ENCODE peak calls at places on chromosomes 2 and 18, in four cellular contexts. One of them, this sample, is unnamed.

GRCh38 chr2:160205511-160205910 is 5.4 kb upstream of the ITGB6 start:
- DNase-seq in ovary: no peak
- DNase-seq in OCI-LY7: no peak
- DNase-seq in AG04450: peak
- DNase-seq in this sample: peak

GRCh38 chr2:96407919-96408550 is 72.5 kb downstream of the NCAPH start:
- DNase-seq in AG04450: no peak
- DNase-seq in ovary: no peak
- DNase-seq in OCI-LY7: no peak
- DNase-seq in this sample: no peak

GRCh38 chr2:219403861-219404260 is 14.3 kb upstream of the DES start:
- DNase-seq in OCI-LY7: no peak
- DNase-seq in ovary: no peak
- DNase-seq in AG04450: no peak
- DNase-seq in this sample: no peak

GRCh38 chr2:216713691-216714411 is 18.5 kb upstream of the IGFBP5 start:
- DNase-seq in OCI-LY7: no peak
- DNase-seq in AG04450: peak
- DNase-seq in ovary: peak
- DNase-seq in this sample: peak

GRCh38 chr2:127008265-127008664 is 98.7 kb downstream of the BIN1 start:
- DNase-seq in OCI-LY7: no peak
- DNase-seq in ovary: no peak
- DNase-seq in AG04450: no peak
- DNase-seq in this sample: no peak

GRCh38 chr2:106165064-106165463 is 29.0 kb downstream of the UXS1 start:
- DNase-seq in OCI-LY7: no peak
- DNase-seq in ovary: no peak
- DNase-seq in AG04450: no peak
- DNase-seq in this sample: no peak

GRCh38 chr2:175176624-175177023 is 4.9 kb downstream of the ATP5MC3 start:
- DNase-seq in AG04450: no peak
- DNase-seq in ovary: no peak
- DNase-seq in OCI-LY7: no peak
- DNase-seq in this sample: no peak

GRCh38 chr2:83079007-83079406 is 1380.1 kb downstream of the SUCLG1 start:
- DNase-seq in OCI-LY7: no peak
- DNase-seq in ovary: no peak
- DNase-seq in AG04450: no peak
- DNase-seq in this sample: no peak

GRCh38 chr2:486381-486780 is 190.8 kb downstream of the TMEM18 start:
- DNase-seq in OCI-LY7: no peak
- DNase-seq in ovary: no peak
- DNase-seq in AG04450: no peak
- DNase-seq in this sample: no peak

GRCh38 chr2:69272803-69273471 is 114.1 kb downstream of the GFPT1 start:
- DNase-seq in OCI-LY7: no peak
- DNase-seq in AG04450: no peak
- DNase-seq in ovary: no peak
- DNase-seq in this sample: no peak

GRCh38 chr2:209985879-209986278 is 16.6 kb upstream of the RPE start:
- DNase-seq in AG04450: no peak
- DNase-seq in ovary: no peak
- DNase-seq in OCI-LY7: no peak
- DNase-seq in this sample: no peak

GRCh38 chr18:51029694-51030536 is at the start of gene SMAD4:
- DNase-seq in ovary: peak
- DNase-seq in AG04450: peak
- DNase-seq in OCI-LY7: peak
- DNase-seq in this sample: peak

GRCh38 chr18:51028201-51028805 is 1.7 kb upstream of the SMAD4 start:
- DNase-seq in ovary: no peak
- DNase-seq in AG04450: no peak
- DNase-seq in OCI-LY7: peak
- DNase-seq in this sample: peak

GRCh38 chr18:51029378-51029693 is 677 bp upstream of the SMAD4 start:
- DNase-seq in ovary: no peak
- DNase-seq in AG04450: no peak
- DNase-seq in OCI-LY7: no peak
- DNase-seq in this sample: no peak

GRCh38 chr18:51030537-51031258 is 685 bp downstream of the SMAD4 start:
- DNase-seq in AG04450: no peak
- DNase-seq in OCI-LY7: peak
- DNase-seq in ovary: peak
- DNase-seq in this sample: peak

DNA sequence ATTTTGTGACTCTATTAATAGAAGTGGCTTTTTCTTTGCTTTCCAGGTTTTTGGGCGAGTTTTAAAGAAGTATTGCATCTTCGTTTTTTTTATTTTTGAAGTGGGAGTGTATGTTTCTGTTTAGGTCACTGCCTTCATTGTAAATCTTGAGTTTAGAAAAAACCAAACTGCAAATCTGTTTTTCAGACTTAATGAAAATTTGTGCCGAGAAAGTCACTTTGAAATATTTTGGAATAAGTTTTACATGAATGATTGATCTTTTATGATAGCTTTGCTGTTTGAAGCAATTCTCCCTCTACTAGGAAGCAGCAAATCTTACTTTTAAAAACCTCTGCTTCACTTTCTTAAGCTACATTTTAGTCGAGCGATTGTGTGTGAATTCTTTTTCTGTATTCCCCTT is 2.2 kb downstream of the SMAD4 start:
- DNase-seq in AG04450: no peak
- DNase-seq in OCI-LY7: no peak
- DNase-seq in ovary: no peak
- DNase-seq in this sample: no peak
- H3K4me3 ChIP-seq in AG04450: peak
- H3K4me3 ChIP-seq in OCI-LY7: peak
- H3K4me3 ChIP-seq in ovary: no peak
- H3K4me3 ChIP-seq in this sample: peak

DNA sequence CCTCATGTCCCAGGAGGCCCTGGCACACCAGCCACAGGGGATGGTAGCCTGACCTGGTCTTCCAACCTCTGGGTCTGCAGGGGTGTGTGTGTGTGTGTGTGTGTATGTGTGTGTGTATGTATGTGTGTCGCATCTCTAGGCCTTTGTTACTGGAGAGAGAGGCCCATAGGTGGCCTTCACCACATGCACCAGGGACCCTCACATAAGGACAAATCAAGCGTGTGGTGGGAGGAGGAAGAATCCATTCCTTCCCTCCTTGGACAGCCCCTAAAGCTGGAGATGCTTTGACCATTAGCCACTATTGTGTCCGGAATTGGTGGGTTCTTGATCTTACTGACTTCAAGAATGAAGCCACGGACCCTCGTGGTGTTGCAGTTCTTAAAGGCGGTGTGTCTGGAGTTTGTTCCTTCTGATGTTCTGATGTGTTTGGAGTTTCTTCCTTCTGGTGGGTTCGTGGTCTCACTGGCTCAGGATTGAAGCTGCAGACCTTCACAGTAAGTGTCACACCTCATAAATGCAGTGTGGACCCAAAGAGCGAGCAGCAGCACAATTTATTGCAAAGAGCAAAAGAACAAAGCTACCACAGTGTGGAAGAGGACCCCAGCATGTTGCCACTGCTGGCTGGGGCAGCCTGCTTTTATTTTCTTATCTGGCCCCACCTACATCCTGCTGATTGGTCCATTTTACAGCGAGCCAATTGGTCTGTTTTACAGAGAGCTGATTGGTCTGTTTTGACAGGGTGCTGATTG is 104.1 kb downstream of the DDX1 start:
- DNase-seq in ovary: no peak
- DNase-seq in OCI-LY7: no peak
- DNase-seq in AG04450: no peak
- DNase-seq in this sample: no peak
- TF ChIP-seq CTCF in ovary: no peak
- TF ChIP-seq CTCF in OCI-LY7: no peak
- TF ChIP-seq CTCF in AG04450: no peak
- TF ChIP-seq CTCF in this sample: no peak

GRCh38 chr2:181991171-181991885 is 5.7 kb downstream of the PPP1R1C start:
- DNase-seq in ovary: no peak
- DNase-seq in AG04450: no peak
- DNase-seq in OCI-LY7: peak
- DNase-seq in this sample: no peak
- H3K4me3 ChIP-seq in ovary: no peak
- H3K4me3 ChIP-seq in AG04450: no peak
- H3K4me3 ChIP-seq in OCI-LY7: peak
- H3K4me3 ChIP-seq in this sample: no peak

GRCh38 chr2:215136669-215137328 is 1.6 kb downstream of the ABCA12 start:
- DNase-seq in AG04450: no peak
- DNase-seq in OCI-LY7: no peak
- DNase-seq in ovary: no peak
- DNase-seq in this sample: peak
- TF ChIP-seq CTCF in AG04450: no peak
- TF ChIP-seq CTCF in OCI-LY7: no peak
- TF ChIP-seq CTCF in ovary: no peak
- TF ChIP-seq CTCF in this sample: no peak

GRCh38 chr2:86027913-86028762 is 77.5 kb downstream of the POLR1A start:
- DNase-seq in AG04450: no peak
- DNase-seq in OCI-LY7: no peak
- DNase-seq in ovary: peak
- DNase-seq in this sample: no peak
- H3K4me3 ChIP-seq in AG04450: no peak
- H3K4me3 ChIP-seq in OCI-LY7: no peak
- H3K4me3 ChIP-seq in ovary: no peak
- H3K4me3 ChIP-seq in this sample: no peak

GRCh38 chr2:206845877-206846276 is 80.5 kb downstream of the FASTKD2 start:
- DNase-seq in AG04450: no peak
- DNase-seq in ovary: no peak
- DNase-seq in OCI-LY7: no peak
- DNase-seq in this sample: no peak

GRCh38 chr2:206838690-206839089 is 73.3 kb downstream of the FASTKD2 start:
- DNase-seq in AG04450: no peak
- DNase-seq in ovary: no peak
- DNase-seq in OCI-LY7: no peak
- DNase-seq in this sample: no peak

GRCh38 chr2:206836722-206837121 is 71.3 kb downstream of the FASTKD2 start:
- DNase-seq in ovary: no peak
- DNase-seq in AG04450: no peak
- DNase-seq in OCI-LY7: no peak
- DNase-seq in this sample: no peak

GRCh38 chr2:206846331-206846730 is 80.9 kb downstream of the FASTKD2 start:
- DNase-seq in AG04450: no peak
- DNase-seq in OCI-LY7: no peak
- DNase-seq in ovary: no peak
- DNase-seq in this sample: no peak

GRCh38 chr2:206840999-206841398 is 75.6 kb downstream of the FASTKD2 start:
- DNase-seq in OCI-LY7: no peak
- DNase-seq in AG04450: no peak
- DNase-seq in ovary: no peak
- DNase-seq in this sample: no peak
- TF ChIP-seq CTCF in OCI-LY7: peak
- TF ChIP-seq CTCF in AG04450: no peak
- TF ChIP-seq CTCF in ovary: no peak
- TF ChIP-seq CTCF in this sample: no peak

DNA sequence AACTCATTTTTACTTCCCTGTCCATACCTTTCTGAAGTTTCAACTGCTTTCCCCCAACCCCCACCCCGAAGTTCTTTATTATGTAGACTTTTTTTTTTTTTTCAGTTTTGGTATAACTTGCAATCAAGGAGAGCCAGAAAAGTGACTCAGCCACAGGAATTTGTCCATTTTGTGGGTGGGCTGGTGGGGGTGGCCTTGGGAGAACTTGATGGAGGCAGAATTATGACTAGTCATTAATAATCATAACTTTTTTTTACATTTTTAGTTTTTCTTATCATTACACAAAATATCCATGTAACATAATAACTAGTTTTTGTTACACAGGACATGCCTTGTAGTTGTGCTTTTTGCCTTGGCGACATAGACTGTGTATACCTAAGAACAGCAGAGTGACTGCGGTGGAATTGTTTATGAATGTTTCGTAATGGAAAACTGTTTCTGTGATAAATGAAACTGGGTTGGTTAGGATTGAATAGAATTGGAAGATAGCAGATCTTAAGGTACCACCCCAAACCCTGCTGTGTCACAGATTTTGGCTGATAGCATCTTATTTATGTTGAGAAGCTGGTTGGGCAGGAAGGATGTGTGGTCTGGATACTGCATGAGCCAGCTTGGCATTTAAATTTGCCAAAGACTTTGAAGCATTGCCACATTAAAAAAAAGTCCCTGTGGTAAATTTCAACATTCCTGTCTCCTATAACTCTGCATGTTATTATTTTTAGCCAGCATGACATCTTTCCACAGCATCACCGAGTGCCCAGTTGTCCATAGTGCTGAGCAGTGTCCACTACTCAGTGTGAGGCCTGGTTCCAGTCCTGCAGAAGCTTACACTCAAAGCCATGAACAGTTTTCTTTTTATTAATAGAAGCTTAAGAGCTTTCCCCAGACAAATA is 30.7 kb downstream of the LYPD6B start:
- DNase-seq in ovary: no peak
- DNase-seq in OCI-LY7: no peak
- DNase-seq in AG04450: peak
- DNase-seq in this sample: peak
- H3K4me3 ChIP-seq in ovary: no peak
- H3K4me3 ChIP-seq in OCI-LY7: no peak
- H3K4me3 ChIP-seq in AG04450: no peak
- H3K4me3 ChIP-seq in this sample: no peak

GRCh38 chr2:101187131-101187530 is 35.9 kb upstream of the TBC1D8 start:
- DNase-seq in OCI-LY7: no peak
- DNase-seq in ovary: no peak
- DNase-seq in AG04450: no peak
- DNase-seq in this sample: no peak

GRCh38 chr2:101185085-101185484 is 33.9 kb upstream of the TBC1D8 start:
- DNase-seq in ovary: no peak
- DNase-seq in OCI-LY7: no peak
- DNase-seq in AG04450: no peak
- DNase-seq in this sample: no peak

GRCh38 chr2:101190753-101191516 is 39.8 kb upstream of the TBC1D8 start:
- DNase-seq in ovary: no peak
- DNase-seq in AG04450: no peak
- DNase-seq in OCI-LY7: no peak
- DNase-seq in this sample: peak

GRCh38 chr2:101185656-101186055 is 34.5 kb upstream of the TBC1D8 start:
- DNase-seq in ovary: no peak
- DNase-seq in AG04450: no peak
- DNase-seq in OCI-LY7: peak
- DNase-seq in this sample: no peak

GRCh38 chr2:101188683-101189405 is 37.7 kb upstream of the TBC1D8 start:
- DNase-seq in OCI-LY7: peak
- DNase-seq in AG04450: no peak
- DNase-seq in ovary: no peak
- DNase-seq in this sample: peak
- TF ChIP-seq CTCF in OCI-LY7: peak
- TF ChIP-seq CTCF in AG04450: peak
- TF ChIP-seq CTCF in ovary: no peak
- TF ChIP-seq CTCF in this sample: peak

GRCh38 chr2:238597638-238598528 is 171.2 kb downstream of the ASB1 start:
- DNase-seq in AG04450: no peak
- DNase-seq in OCI-LY7: no peak
- DNase-seq in ovary: no peak
- DNase-seq in this sample: no peak

GRCh38 chr2:238595750-238596570 is 169.2 kb downstream of the ASB1 start:
- DNase-seq in ovary: no peak
- DNase-seq in AG04450: no peak
- DNase-seq in OCI-LY7: no peak
- DNase-seq in this sample: no peak

GRCh38 chr2:238594796-238595749 is 168.3 kb downstream of the ASB1 start:
- DNase-seq in ovary: no peak
- DNase-seq in AG04450: no peak
- DNase-seq in OCI-LY7: no peak
- DNase-seq in this sample: no peak

GRCh38 chr2:238598802-238599530 is 172.2 kb downstream of the ASB1 start:
- DNase-seq in AG04450: no peak
- DNase-seq in ovary: no peak
- DNase-seq in OCI-LY7: no peak
- DNase-seq in this sample: no peak

GRCh38 chr2:238596571-238597551 is 170.1 kb downstream of the ASB1 start:
- DNase-seq in ovary: peak
- DNase-seq in OCI-LY7: no peak
- DNase-seq in AG04450: peak
- DNase-seq in this sample: peak
- H3K4me3 ChIP-seq in ovary: no peak
- H3K4me3 ChIP-seq in OCI-LY7: no peak
- H3K4me3 ChIP-seq in AG04450: no peak
- H3K4me3 ChIP-seq in this sample: no peak

This sample was measured in fibroblast of mammary gland.